ENCODE peak calls at places on chromosome 15, in eight cellular contexts. One of them, this sample, is unnamed.
A peak's percentile ranks its signal among the peaks of the same experiment; 100 is the strongest.

GRCh38 chr15:38612159-38612863 is 47.7 kb upstream of the RASGRP1 start:
- DNase-seq in breast epithelium: no peak
- DNase-seq in transverse colon: no peak
- DNase-seq in aorta: no peak
- DNase-seq in heart left ventricle: no peak
- DNase-seq in WERI-Rb-1: no peak
- DNase-seq in HL-60: no peak
- DNase-seq in HCT116: no peak
- DNase-seq in this sample: no peak

GRCh38 chr15:58474741-58475323 is 43.0 kb downstream of the LIPC start:
- DNase-seq in breast epithelium: no peak
- DNase-seq in transverse colon: no peak
- DNase-seq in aorta: no peak
- DNase-seq in heart left ventricle: no peak
- DNase-seq in WERI-Rb-1: no peak
- DNase-seq in HL-60: peak; percentile 47
- DNase-seq in HCT116: no peak
- DNase-seq in this sample: no peak

GRCh38 chr15:92111756-92112155 is 258.2 kb downstream of the SLCO3A1 start:
- DNase-seq in breast epithelium: no peak
- DNase-seq in transverse colon: no peak
- DNase-seq in aorta: no peak
- DNase-seq in heart left ventricle: no peak
- DNase-seq in WERI-Rb-1: no peak
- DNase-seq in HL-60: no peak
- DNase-seq in HCT116: no peak
- DNase-seq in this sample: peak; percentile 14

GRCh38 chr15:74264081-74264501 is 28.0 kb downstream of the CCDC33 start:
- DNase-seq in breast epithelium: no peak
- DNase-seq in transverse colon: no peak
- DNase-seq in aorta: no peak
- DNase-seq in heart left ventricle: no peak
- DNase-seq in WERI-Rb-1: no peak
- DNase-seq in HL-60: no peak
- DNase-seq in HCT116: no peak
- DNase-seq in this sample: no peak

GRCh38 chr15:84659904-84660781 is 2.1 kb upstream of the NMB start:
- DNase-seq in breast epithelium: no peak
- DNase-seq in transverse colon: no peak
- DNase-seq in aorta: no peak
- DNase-seq in heart left ventricle: no peak
- DNase-seq in WERI-Rb-1: no peak
- DNase-seq in HL-60: no peak
- DNase-seq in HCT116: no peak
- DNase-seq in this sample: peak; percentile 19

GRCh38 chr15:33135355-33135781 is 59.1 kb downstream of the FMN1 start:
- DNase-seq in breast epithelium: no peak
- DNase-seq in transverse colon: no peak
- DNase-seq in aorta: no peak
- DNase-seq in heart left ventricle: no peak
- DNase-seq in WERI-Rb-1: no peak
- DNase-seq in HL-60: no peak
- DNase-seq in HCT116: no peak
- DNase-seq in this sample: peak; percentile 29

GRCh38 chr15:70347766-70348558 is 250.2 kb upstream of the TLE3 start:
- DNase-seq in breast epithelium: no peak
- DNase-seq in transverse colon: no peak
- DNase-seq in aorta: peak; percentile 25
- DNase-seq in heart left ventricle: no peak
- DNase-seq in WERI-Rb-1: no peak
- DNase-seq in HL-60: no peak
- DNase-seq in HCT116: no peak
- DNase-seq in this sample: no peak

GRCh38 chr15:59439571-59439970 is 1.6 kb downstream of the FAM81A start:
- DNase-seq in breast epithelium: no peak
- DNase-seq in transverse colon: no peak
- DNase-seq in aorta: no peak
- DNase-seq in heart left ventricle: no peak
- DNase-seq in WERI-Rb-1: no peak
- DNase-seq in HL-60: no peak
- DNase-seq in HCT116: no peak
- DNase-seq in this sample: no peak

GRCh38 chr15:20356444-20357138 is 185.0 kb downstream of the GOLGA6L6 start:
- DNase-seq in breast epithelium: peak; percentile 62
- DNase-seq in transverse colon: peak; percentile 40
- DNase-seq in aorta: peak; percentile 54
- DNase-seq in heart left ventricle: peak; percentile 67
- DNase-seq in WERI-Rb-1: peak; percentile 77
- DNase-seq in HL-60: peak; percentile 60
- DNase-seq in HCT116: peak; percentile 32
- DNase-seq in this sample: no peak

GRCh38 chr15:41883484-41883825 is 10.4 kb downstream of the SPTBN5 start:
- DNase-seq in breast epithelium: no peak
- DNase-seq in transverse colon: no peak
- DNase-seq in aorta: no peak
- DNase-seq in heart left ventricle: no peak
- DNase-seq in WERI-Rb-1: no peak
- DNase-seq in HL-60: no peak
- DNase-seq in HCT116: no peak
- DNase-seq in this sample: no peak

GRCh38 chr15:41993447-41994170 is 21.3 kb upstream of the EHD4 start:
- DNase-seq in breast epithelium: peak; percentile 17
- DNase-seq in transverse colon: no peak
- DNase-seq in aorta: no peak
- DNase-seq in heart left ventricle: peak; percentile 27
- DNase-seq in WERI-Rb-1: no peak
- DNase-seq in HL-60: no peak
- DNase-seq in HCT116: no peak
- DNase-seq in this sample: no peak

GRCh38 chr15:48334260-48334659 is 3.0 kb downstream of the DUT start:
- DNase-seq in breast epithelium: no peak
- DNase-seq in transverse colon: no peak
- DNase-seq in aorta: no peak
- DNase-seq in heart left ventricle: no peak
- DNase-seq in WERI-Rb-1: no peak
- DNase-seq in HL-60: peak; percentile 54
- DNase-seq in HCT116: no peak
- DNase-seq in this sample: no peak

GRCh38 chr15:21261965-21262850 is 178.1 kb downstream of the POTEB3 start:
- DNase-seq in breast epithelium: peak; percentile 54
- DNase-seq in transverse colon: no peak
- DNase-seq in aorta: peak; percentile 43
- DNase-seq in heart left ventricle: peak; percentile 25
- DNase-seq in WERI-Rb-1: no peak
- DNase-seq in HL-60: no peak
- DNase-seq in HCT116: no peak
- DNase-seq in this sample: no peak

GRCh38 chr15:28994142-28994829 is 108.5 kb downstream of the APBA2 start:
- DNase-seq in breast epithelium: no peak
- DNase-seq in transverse colon: no peak
- DNase-seq in aorta: peak; percentile 9
- DNase-seq in heart left ventricle: no peak
- DNase-seq in WERI-Rb-1: no peak
- DNase-seq in HL-60: no peak
- DNase-seq in HCT116: no peak
- DNase-seq in this sample: no peak

GRCh38 chr15:84023636-84024035 is 211.9 kb upstream of the GOLGA6L4 start:
- DNase-seq in breast epithelium: no peak
- DNase-seq in transverse colon: peak; percentile 15
- DNase-seq in aorta: no peak
- DNase-seq in heart left ventricle: peak; percentile 11
- DNase-seq in WERI-Rb-1: peak; percentile 56
- DNase-seq in HL-60: peak; percentile 11
- DNase-seq in HCT116: peak; percentile 28
- DNase-seq in this sample: peak; percentile 17

GRCh38 chr15:26767169-26767670 is 5.6 kb downstream of the GABRB3 start:
- DNase-seq in breast epithelium: no peak
- DNase-seq in transverse colon: no peak
- DNase-seq in aorta: no peak
- DNase-seq in heart left ventricle: no peak
- DNase-seq in WERI-Rb-1: no peak
- DNase-seq in HL-60: no peak
- DNase-seq in HCT116: no peak
- DNase-seq in this sample: peak; percentile 7

GRCh38 chr15:38398134-38398533 is 55.8 kb upstream of the FAM98B start:
- DNase-seq in breast epithelium: no peak
- DNase-seq in transverse colon: peak; percentile 15
- DNase-seq in aorta: peak; percentile 57
- DNase-seq in heart left ventricle: no peak
- DNase-seq in WERI-Rb-1: no peak
- DNase-seq in HL-60: no peak
- DNase-seq in HCT116: peak; percentile 15
- DNase-seq in this sample: peak; percentile 96

GRCh38 chr15:65245096-65245849 is 34.0 kb upstream of the CILP start:
- DNase-seq in breast epithelium: no peak
- DNase-seq in transverse colon: peak; percentile 34
- DNase-seq in aorta: peak; percentile 56
- DNase-seq in heart left ventricle: peak; percentile 77
- DNase-seq in WERI-Rb-1: peak; percentile 36
- DNase-seq in HL-60: no peak
- DNase-seq in HCT116: no peak
- DNase-seq in this sample: peak; percentile 23

GRCh38 chr15:26132786-26133185 is 269.7 kb upstream of the ATP10A start:
- DNase-seq in breast epithelium: no peak
- DNase-seq in transverse colon: no peak
- DNase-seq in aorta: no peak
- DNase-seq in heart left ventricle: no peak
- DNase-seq in WERI-Rb-1: no peak
- DNase-seq in HL-60: no peak
- DNase-seq in HCT116: no peak
- DNase-seq in this sample: no peak

GRCh38 chr15:64883097-64883581 is 28.6 kb upstream of the ANKDD1A start:
- DNase-seq in breast epithelium: no peak
- DNase-seq in transverse colon: no peak
- DNase-seq in aorta: peak; percentile 30
- DNase-seq in heart left ventricle: no peak
- DNase-seq in WERI-Rb-1: no peak
- DNase-seq in HL-60: peak; percentile 76
- DNase-seq in HCT116: no peak
- DNase-seq in this sample: peak; percentile 56

GRCh38 chr15:79248183-79248582 is 34.3 kb upstream of the ANKRD34C start:
- DNase-seq in breast epithelium: no peak
- DNase-seq in transverse colon: no peak
- DNase-seq in aorta: no peak
- DNase-seq in heart left ventricle: no peak
- DNase-seq in WERI-Rb-1: no peak
- DNase-seq in HL-60: no peak
- DNase-seq in HCT116: no peak
- DNase-seq in this sample: no peak

GRCh38 chr15:39784638-39785037 is 2.0 kb upstream of the FSIP1 start:
- DNase-seq in breast epithelium: no peak
- DNase-seq in transverse colon: no peak
- DNase-seq in aorta: no peak
- DNase-seq in heart left ventricle: no peak
- DNase-seq in WERI-Rb-1: no peak
- DNase-seq in HL-60: no peak
- DNase-seq in HCT116: no peak
- DNase-seq in this sample: no peak
- H3K4me3 ChIP-seq in breast epithelium: no peak overlapping the region
- H3K4me3 ChIP-seq in transverse colon: no peak overlapping the region
- H3K4me3 ChIP-seq in aorta: no peak overlapping the region
- H3K4me3 ChIP-seq in heart left ventricle: no peak overlapping the region
- H3K4me3 ChIP-seq in WERI-Rb-1: no peak overlapping the region
- H3K4me3 ChIP-seq in HL-60: no peak overlapping the region
- H3K4me3 ChIP-seq in HCT116: no peak overlapping the region
- H3K4me3 ChIP-seq in this sample: no peak overlapping the region

DNA sequence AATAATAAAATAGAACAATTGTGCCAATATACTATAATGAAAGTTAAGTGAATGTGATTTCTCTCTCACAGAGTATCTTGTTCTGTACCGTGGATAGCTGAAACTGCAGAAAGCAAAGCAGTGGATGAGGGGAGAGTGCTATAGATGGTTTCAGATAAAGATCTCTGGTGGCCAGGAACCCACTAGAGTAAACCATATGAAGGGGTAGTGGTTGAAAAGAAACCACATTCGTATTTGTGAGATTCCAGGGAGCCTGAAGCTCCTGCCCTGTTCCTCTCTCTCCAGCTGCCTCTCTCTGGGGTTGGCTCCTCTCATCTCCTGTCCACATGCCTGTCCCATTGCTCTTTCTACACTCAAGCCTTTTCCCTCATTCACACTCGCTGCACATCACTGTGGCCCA is 8.9 kb downstream of the ABHD17C start:
- DNase-seq in breast epithelium: no peak
- DNase-seq in transverse colon: no peak
- DNase-seq in aorta: no peak
- DNase-seq in heart left ventricle: no peak
- DNase-seq in WERI-Rb-1: no peak
- DNase-seq in HL-60: no peak
- DNase-seq in HCT116: no peak
- DNase-seq in this sample: no peak
- H3K27me3 ChIP-seq in breast epithelium: no peaks in the 10 kb centered on the region
- H3K27me3 ChIP-seq in transverse colon: no peaks in the 10 kb centered on the region
- H3K27me3 ChIP-seq in aorta: no peaks in the 10 kb centered on the region
- H3K27me3 ChIP-seq in heart left ventricle: no peaks in the 10 kb centered on the region
- H3K27me3 ChIP-seq in WERI-Rb-1: no peaks in the 10 kb centered on the region
- H3K27me3 ChIP-seq in HL-60: no peaks in the 10 kb centered on the region
- H3K27me3 ChIP-seq in HCT116: no peaks in the 10 kb centered on the region
- H3K27me3 ChIP-seq in this sample: no peaks in the 10 kb centered on the region

GRCh38 chr15:89668174-89668573 is 11.0 kb downstream of the PLIN1 start:
- DNase-seq in breast epithelium: no peak
- DNase-seq in transverse colon: no peak
- DNase-seq in aorta: no peak
- DNase-seq in heart left ventricle: no peak
- DNase-seq in WERI-Rb-1: no peak
- DNase-seq in HL-60: no peak
- DNase-seq in HCT116: no peak
- DNase-seq in this sample: no peak

GRCh38 chr15:89669941-89670340 is 9.2 kb downstream of the PLIN1 start:
- DNase-seq in breast epithelium: no peak
- DNase-seq in transverse colon: no peak
- DNase-seq in aorta: no peak
- DNase-seq in heart left ventricle: no peak
- DNase-seq in WERI-Rb-1: no peak
- DNase-seq in HL-60: no peak
- DNase-seq in HCT116: no peak
- DNase-seq in this sample: no peak

GRCh38 chr15:89670985-89671560 is 8.1 kb downstream of the PLIN1 start:
- DNase-seq in breast epithelium: no peak
- DNase-seq in transverse colon: no peak
- DNase-seq in aorta: no peak
- DNase-seq in heart left ventricle: no peak
- DNase-seq in WERI-Rb-1: no peak
- DNase-seq in HL-60: no peak
- DNase-seq in HCT116: no peak
- DNase-seq in this sample: no peak

GRCh38 chr15:89667706-89667960 is 11.5 kb downstream of the PLIN1 start:
- DNase-seq in breast epithelium: no peak
- DNase-seq in transverse colon: no peak
- DNase-seq in aorta: no peak
- DNase-seq in heart left ventricle: no peak
- DNase-seq in WERI-Rb-1: no peak
- DNase-seq in HL-60: no peak
- DNase-seq in HCT116: no peak
- DNase-seq in this sample: no peak

GRCh38 chr15:89669309-89669865 is 9.8 kb downstream of the PLIN1 start:
- DNase-seq in breast epithelium: no peak
- DNase-seq in transverse colon: no peak
- DNase-seq in aorta: no peak
- DNase-seq in heart left ventricle: no peak
- DNase-seq in WERI-Rb-1: no peak
- DNase-seq in HL-60: no peak
- DNase-seq in HCT116: no peak
- DNase-seq in this sample: no peak
- H3K27ac ChIP-seq in breast epithelium: no peak overlapping the region
- H3K27ac ChIP-seq in transverse colon: no peak overlapping the region
- H3K27ac ChIP-seq in aorta: no peak overlapping the region
- H3K27ac ChIP-seq in heart left ventricle: no peak overlapping the region
- H3K27ac ChIP-seq in WERI-Rb-1: no peak overlapping the region
- H3K27ac ChIP-seq in HL-60: no peak overlapping the region
- H3K27ac ChIP-seq in HCT116: no peak overlapping the region
- H3K27ac ChIP-seq in this sample: no peak overlapping the region

GRCh38 chr15:76380249-76380648 is 43.7 kb downstream of the ISL2 start:
- DNase-seq in breast epithelium: no peak
- DNase-seq in transverse colon: no peak
- DNase-seq in aorta: no peak
- DNase-seq in heart left ventricle: no peak
- DNase-seq in WERI-Rb-1: no peak
- DNase-seq in HL-60: no peak
- DNase-seq in HCT116: no peak
- DNase-seq in this sample: no peak
- H3K4me3 ChIP-seq in breast epithelium: no peak overlapping the region
- H3K4me3 ChIP-seq in transverse colon: no peak overlapping the region
- H3K4me3 ChIP-seq in aorta: no peak overlapping the region
- H3K4me3 ChIP-seq in heart left ventricle: no peak overlapping the region
- H3K4me3 ChIP-seq in WERI-Rb-1: no peak overlapping the region
- H3K4me3 ChIP-seq in HL-60: no peak overlapping the region
- H3K4me3 ChIP-seq in HCT116: no peak overlapping the region
- H3K4me3 ChIP-seq in this sample: no peak overlapping the region

This sample was measured in cardiac muscle cell.